ENCODE peak calls at places on chromosomes 7 and 10, in eight cellular contexts. D, N, B, S, V, Z, E and G are unnamed samples.
A peak's percentile ranks its signal among the peaks of the same experiment; 100 is the strongest.

GRCh38 chr7:107118109-107118900 is 50.5 kb upstream of the HBP1 start:
- DNase-seq in D (no peak), B (no peak), E (peak; percentile 26), V (no peak), S (no peak), N (no peak), Z (no peak), G (peak; percentile 1)

GRCh38 chr7:157523766-157524421 is 187.1 kb downstream of the DNAJB6 start:
- DNase-seq in B (no peak), Z (no peak), S (peak; percentile 33), E (no peak), D (no peak), V (no peak), N (no peak), G (no peak)

GRCh38 chr10:104925232-104925851 is 284.3 kb downstream of the SORCS3 start:
- DNase-seq in V (peak; percentile 14), D (peak; percentile 8), Z (no peak), B (peak; percentile 64), S (no peak), N (no peak), E (no peak), G (peak; percentile 36)

GRCh38 chr10:50511512-50512213 is 112.1 kb downstream of the SGMS1 start:
- DNase-seq in V (peak; percentile 17), S (no peak), D (no peak), Z (no peak), N (no peak), E (no peak), B (no peak), G (no peak)

GRCh38 chr7:44757739-44758138 is 9.1 kb downstream of the ZMIZ2 start:
- DNase-seq in Z (no peak), B (no peak), S (no peak), E (no peak), N (no peak), V (no peak), D (no peak), G (no peak)

GRCh38 chr7:106217089-106217542 is 67.7 kb downstream of the NAMPT start:
- DNase-seq in Z (no peak), N (no peak), V (peak; percentile 63), B (no peak), E (peak; percentile 86), S (no peak), D (peak; percentile 81), G (peak; percentile 59)

GRCh38 chr10:92265687-92266258 is 25.1 kb downstream of the CPEB3 start:
- DNase-seq in D (no peak), V (no peak), Z (no peak), N (no peak), E (no peak), B (peak; percentile 22), S (no peak), G (no peak)

GRCh38 chr7:117001283-117001682 is 48.0 kb downstream of the ST7 start:
- DNase-seq in E (no peak), N (no peak), B (no peak), S (no peak), V (no peak), Z (no peak), D (no peak), G (no peak)

GRCh38 chr7:148163246-148163645 is 427.3 kb upstream of the C7orf33 start:
- DNase-seq in V (no peak), B (no peak), D (no peak), Z (no peak), N (no peak), E (no peak), S (no peak), G (no peak)

GRCh38 chr7:127337581-127337980 is 54.9 kb downstream of the ZNF800 start:
- DNase-seq in E (no peak), Z (no peak), V (no peak), N (no peak), B (no peak), S (no peak), D (peak; percentile 77), G (no peak)

GRCh38 chr7:143975617-143976016 is 21.0 kb downstream of the OR2F1 start:
- DNase-seq in E (no peak), N (no peak), S (no peak), B (peak; percentile 26), V (no peak), Z (no peak), D (no peak), G (no peak)

GRCh38 chr10:5956146-5956914 is 21.0 kb downstream of the IL15RA start:
- DNase-seq in S (no peak), N (no peak), B (no peak), D (no peak), E (no peak), Z (no peak), V (no peak), G (no peak)

GRCh38 chr10:6647811-6648526 is 67.9 kb upstream of the PRKCQ start:
- DNase-seq in D (peak; percentile 39), N (peak; percentile 52), E (no peak), Z (no peak), S (peak; percentile 66), B (peak; percentile 66), V (peak; percentile 27), G (peak; percentile 1)

GRCh38 chr7:12423355-12423994 is 19.8 kb upstream of the VWDE start:
- DNase-seq in V (peak; percentile 47), B (no peak), Z (no peak), N (no peak), E (no peak), S (no peak), D (no peak), G (no peak)

GRCh38 chr10:13396369-13396768 is 48.3 kb upstream of the SEPHS1 start:
- DNase-seq in V (no peak), N (no peak), D (no peak), E (no peak), Z (no peak), S (no peak), B (no peak), G (no peak)

GRCh38 chr10:116765549-116766162 is 23.3 kb upstream of the HSPA12A start:
- DNase-seq in Z (no peak), D (peak; percentile 58), B (peak; percentile 33), S (no peak), E (no peak), V (no peak), N (peak; percentile 34), G (peak; percentile 51)

GRCh38 chr10:73576178-73576889 is 14.8 kb downstream of the USP54 start:
- DNase-seq in D (no peak), Z (no peak), B (no peak), E (no peak), V (no peak), S (no peak), N (no peak), G (peak; percentile 42)